ENCODE peak calls at places on chromosomes 4 and X, in five cellular contexts. Z is nephron progenitor cell; K is effector CD8-positive, alpha-beta T cell; T is A172; W is AG09309. Y is an unnamed sample.

GRCh38 chrX:6120329-6120728 is 108.3 kb downstream of the NLGN4X start:
- DNase-seq in Z (no peak), K (no peak), T (no peak), W (no peak), Y (no peak)

GRCh38 chrX:10051866-10052265 is 84.7 kb downstream of the CLDN34 start:
- DNase-seq in Z (no peak), K (no peak), T (no peak), W (no peak), Y (no peak)

GRCh38 chr4:78369691-78370090 is 181.9 kb upstream of the ANXA3 start:
- DNase-seq in Z (no peak), K (no peak), T (peak), W (no peak), Y (no peak)

GRCh38 chr4:37641886-37642849 is 44.0 kb downstream of the RELL1 start:
- DNase-seq in Z (no peak), K (no peak), T (no peak), W (no peak), Y (no peak)

GRCh38 chrX:74534569-74535038 is 79.8 kb downstream of the RLIM start:
- DNase-seq in Z (no peak), K (no peak), T (no peak), W (no peak), Y (no peak)

GRCh38 chrX:34656842-34657780 is at the start of gene TMEM47:
- DNase-seq in Z (peak), K (no peak), T (no peak), W (peak), Y (no peak)

GRCh38 chrX:43693602-43694406 is 37.7 kb downstream of the MAOA start:
- DNase-seq in Z (no peak), K (no peak), T (no peak), W (no peak), Y (no peak)

GRCh38 chrX:41265615-41266014 is 68.3 kb upstream of the DDX3X start:
- DNase-seq in Z (no peak), K (peak), T (peak), W (peak), Y (no peak)

GRCh38 chr4:150366487-150366999 is 215.4 kb upstream of the MAB21L2 start:
- DNase-seq in Z (peak), K (no peak), T (no peak), W (no peak), Y (no peak)

GRCh38 chr4:25861951-25862410 is 807 bp downstream of the SEL1L3 start:
- DNase-seq in Z (peak), K (no peak), T (peak), W (no peak), Y (no peak)

GRCh38 chrX:115399306-115399705 is 109.8 kb downstream of the LUZP4 start:
- DNase-seq in Z (no peak), K (no peak), T (no peak), W (no peak), Y (no peak)

GRCh38 chr4:76270776-76271175 is 19.3 kb downstream of the FAM47E start:
- DNase-seq in Z (no peak), K (no peak), T (no peak), W (no peak), Y (no peak)

GRCh38 chr4:87108142-87108546 is 112.3 kb downstream of the KLHL8 start:
- DNase-seq in Z (no peak), K (no peak), T (peak), W (no peak), Y (peak)

GRCh38 chr4:176834531-176834930 is 41.8 kb upstream of the VEGFC start:
- DNase-seq in Z (no peak), K (no peak), T (no peak), W (no peak), Y (no peak)

GRCh38 chr4:52983563-52984303 is 121.6 kb downstream of the RASL11B start:
- DNase-seq in Z (peak), K (no peak), T (peak), W (no peak), Y (no peak)

GRCh38 chr4:22720091-22720490 is 27.4 kb downstream of the GBA3 start:
- DNase-seq in Z (no peak), K (no peak), T (peak), W (no peak), Y (no peak)

GRCh38 chr4:9143421-9144080 is 26.7 kb upstream of the FAM90A26 start:
- DNase-seq in Z (no peak), K (no peak), T (no peak), W (no peak), Y (no peak)

GRCh38 chr4:25161599-25161960 is 1.3 kb upstream of the SEPSECS start:
- DNase-seq in Z (no peak), K (no peak), T (peak), W (no peak), Y (no peak)

GRCh38 chrX:31715675-31716074 is 643.8 kb upstream of the FTHL17 start:
- DNase-seq in Z (no peak), K (no peak), T (peak), W (no peak), Y (no peak)

GRCh38 chr4:8332038-8332857 is 62.7 kb downstream of the HTRA3 start:
- DNase-seq in Z (no peak), K (no peak), T (no peak), W (no peak), Y (no peak)

GRCh38 chr4:165864228-165864627 is 8.8 kb upstream of the TLL1 start:
- DNase-seq in Z (no peak), K (no peak), T (peak), W (no peak), Y (no peak)

GRCh38 chr4:55329012-55329411 is 17.0 kb upstream of the SRD5A3 start:
- DNase-seq in Z (no peak), K (no peak), T (no peak), W (no peak), Y (no peak)

Y was measured in GM04503.